ENCODE peak calls at places on chromosome 5, in nine cellular contexts. M is tibial nerve, C is mucosa of descending colon, B is fibroblast of mammary gland, V is heart right ventricle, D is neural progenitor cell, J is lung, I is brain microvascular endothelial cell, W is cardiac fibroblast. E is an unnamed sample.

GRCh38 chr5:82855893-82856292 is 221.3 kb downstream of the TMEM167A start:
- DNase-seq in M (no peak), I (no peak), D (no peak), J (no peak), B (no peak), W (peak), C (no peak), V (no peak), E (no peak)

GRCh38 chr5:160382361-160382760 is 11.9 kb upstream of the C1QTNF2 start:
- DNase-seq in M (no peak), B (no peak), D (no peak), J (no peak), I (no peak), W (no peak), V (no peak), C (no peak), E (no peak)

GRCh38 chr5:158471179-158471924 is 612.4 kb upstream of the CLINT1 start:
- DNase-seq in V (no peak), W (no peak), M (no peak), J (no peak), I (no peak), B (no peak), C (no peak), D (no peak), E (no peak)

GRCh38 chr5:112684121-112684520 is 53.6 kb upstream of the APC start:
- DNase-seq in J (no peak), B (no peak), C (no peak), V (no peak), W (no peak), I (no peak), M (no peak), D (no peak), E (no peak)

GRCh38 chr5:172777381-172778222 is 6.6 kb upstream of the DUSP1 start:
- DNase-seq in D (no peak), W (peak), M (peak), V (peak), C (peak), I (peak), J (peak), B (peak), E (no peak)

GRCh38 chr5:120053841-120054240 is 410.3 kb upstream of the PRR16 start:
- DNase-seq in I (peak), D (no peak), M (no peak), J (no peak), W (peak), V (no peak), B (peak), C (no peak), E (no peak)

GRCh38 chr5:4639959-4640358 is 500.2 kb upstream of the ADAMTS16 start:
- DNase-seq in D (no peak), J (no peak), V (no peak), M (no peak), I (no peak), B (no peak), C (no peak), W (no peak), E (no peak)

GRCh38 chr5:125595095-125595494 is 828.1 kb upstream of the GRAMD2B start:
- DNase-seq in W (peak), M (no peak), V (peak), B (no peak), D (no peak), J (peak), I (peak), C (no peak), E (no peak)

GRCh38 chr5:151130922-151131891 is 26.4 kb downstream of the ANXA6 start:
- DNase-seq in W (no peak), C (no peak), V (no peak), I (no peak), J (peak), D (no peak), M (no peak), B (no peak), E (no peak)

GRCh38 chr5:96338624-96339023 is 94.4 kb downstream of the PCSK1 start:
- DNase-seq in C (no peak), W (peak), V (no peak), B (peak), M (peak), I (no peak), D (no peak), J (no peak), E (no peak)

GRCh38 chr5:113338628-113339027 is 96.2 kb downstream of the TSSK1B start:
- DNase-seq in V (no peak), D (no peak), B (peak), I (no peak), M (peak), W (peak), C (no peak), J (no peak), E (no peak)

GRCh38 chr5:125376059-125376641 is 629.7 kb upstream of the ZNF608 start:
- DNase-seq in B (peak), I (no peak), D (no peak), C (no peak), M (no peak), V (no peak), J (no peak), W (no peak), E (no peak)

GRCh38 chr5:2542821-2543220 is 208.7 kb downstream of the IRX2 start:
- DNase-seq in M (no peak), C (no peak), W (no peak), J (no peak), V (no peak), B (no peak), I (no peak), D (no peak), E (no peak)

GRCh38 chr5:113235884-113236283 is 198.9 kb downstream of the TSSK1B start:
- DNase-seq in C (no peak), W (no peak), J (no peak), B (no peak), V (no peak), D (no peak), M (no peak), I (no peak), E (no peak)

GRCh38 chr5:172669808-172670402 is 28.8 kb downstream of the NEURL1B start:
- DNase-seq in W (no peak), J (no peak), D (no peak), C (no peak), B (no peak), V (no peak), I (no peak), M (no peak), E (no peak)

GRCh38 chr5:158119852-158120708 is 261.1 kb upstream of the CLINT1 start:
- DNase-seq in M (no peak), V (no peak), D (no peak), W (no peak), I (peak), B (peak), J (no peak), C (no peak), E (no peak)

GRCh38 chr5:81420039-81420667 is 26.2 kb upstream of the ACOT12 start:
- DNase-seq in M (no peak), C (no peak), J (no peak), B (peak), W (peak), V (no peak), D (no peak), I (peak), E (no peak)

GRCh38 chr5:135829179-135829578 is 5.3 kb upstream of the SLC25A48 start:
- DNase-seq in J (peak), V (no peak), C (no peak), W (no peak), D (no peak), I (no peak), M (no peak), B (no peak), E (no peak)

GRCh38 chr5:3376611-3377010 is 219.0 kb upstream of the IRX1 start:
- DNase-seq in W (no peak), M (no peak), V (no peak), B (no peak), D (no peak), J (no peak), C (no peak), I (no peak), E (no peak)

GRCh38 chr5:109454726-109455505 is 45.1 kb upstream of the PJA2 start:
- DNase-seq in M (no peak), B (peak), W (peak), D (no peak), C (no peak), J (no peak), I (peak), V (no peak), E (no peak)

GRCh38 chr5:125286266-125286665 is 539.8 kb upstream of the ZNF608 start:
- DNase-seq in V (no peak), I (no peak), C (no peak), D (no peak), W (no peak), B (no peak), J (no peak), M (no peak), E (no peak)

GRCh38 chr5:105033642-105034217 is 1471.1 kb upstream of the NUDT12 start:
- DNase-seq in B (no peak), W (no peak), C (no peak), J (no peak), I (no peak), D (no peak), V (no peak), M (no peak), E (no peak)

GRCh38 chr5:35859101-35859661 is 2.5 kb downstream of the IL7R start:
- DNase-seq in C (no peak), W (no peak), I (no peak), J (no peak), B (no peak), V (no peak), D (peak), M (no peak), E (no peak)

GRCh38 chr5:116361171-116361967 is 213.3 kb downstream of the SEMA6A start:
- DNase-seq in D (peak), V (peak), M (no peak), C (peak), I (peak), J (no peak), B (peak), W (peak), E (peak)

GRCh38 chr5:170849374-170849773 is 12.4 kb upstream of the RANBP17 start:
- DNase-seq in B (no peak), J (no peak), V (no peak), D (no peak), W (no peak), I (no peak), C (no peak), M (no peak), E (no peak)

GRCh38 chr5:135551593-135552447 is 16.1 kb upstream of the NEUROG1 start:
- DNase-seq in J (peak), D (peak), B (peak), V (peak), M (peak), I (peak), W (peak), C (no peak), E (peak)

GRCh38 chr5:113581388-113581787 is 67.9 kb downstream of the YTHDC2 start:
- DNase-seq in J (no peak), W (peak), V (no peak), C (no peak), B (no peak), D (no peak), M (no peak), I (no peak), E (no peak)

GRCh38 chr5:81980598-81981260 is 8.9 kb downstream of the ATG10 start:
- DNase-seq in V (no peak), I (no peak), C (no peak), W (no peak), J (no peak), D (peak), B (no peak), M (no peak), E (no peak)

GRCh38 chr5:33423018-33423630 is 17.6 kb upstream of the TARS1 start:
- DNase-seq in B (peak), J (no peak), V (no peak), M (no peak), D (no peak), I (no peak), W (peak), C (no peak), E (no peak)

GRCh38 chr5:27267209-27267824 is 228.9 kb upstream of the CDH9 start:
- DNase-seq in I (no peak), M (no peak), W (no peak), B (no peak), C (peak), V (no peak), D (no peak), J (no peak), E (no peak)

GRCh38 chr5:95962785-95963184 is 1.1 kb upstream of the ELL2 start:
- DNase-seq in M (no peak), B (no peak), W (no peak), C (no peak), I (peak), D (peak), V (no peak), J (no peak), E (no peak)

GRCh38 chr5:139481580-139482049 is 943 bp downstream of the STING1 start:
- DNase-seq in M (no peak), I (no peak), C (no peak), D (no peak), V (peak), J (no peak), B (peak), W (peak), E (no peak)
- TF ChIP-seq CTCF in M (no peak), I (peak), C (no peak), D (no peak), V (peak), J (no peak), B (peak), W (peak), E (no peak)

GRCh38 chr5:56279979-56280378 is 46.8 kb upstream of the ANKRD55 start:
- DNase-seq in J (no peak), W (peak), M (no peak), V (no peak), I (peak), D (no peak), B (peak), C (no peak), E (no peak)
- TF ChIP-seq CTCF in J (no peak), W (no peak), M (no peak), V (no peak), I (no peak), D (no peak), B (no peak), C (no peak), E (no peak)

GRCh38 chr5:147396070-147396469 is 113.8 kb downstream of the DPYSL3 start:
- DNase-seq in M (peak), J (peak), C (peak), B (peak), W (peak), D (no peak), I (no peak), V (no peak), E (no peak)

GRCh38 chr5:147400836-147401235 is 109.0 kb downstream of the DPYSL3 start:
- DNase-seq in D (no peak), W (no peak), J (no peak), C (no peak), M (no peak), B (peak), I (no peak), V (no peak), E (no peak)

GRCh38 chr5:147400076-147400809 is 109.6 kb downstream of the DPYSL3 start:
- DNase-seq in M (no peak), B (no peak), C (no peak), D (no peak), I (no peak), J (no peak), W (no peak), V (no peak), E (no peak)

GRCh38 chr5:147398860-147399259 is 111.0 kb downstream of the DPYSL3 start:
- DNase-seq in M (no peak), J (no peak), B (peak), I (no peak), C (no peak), D (no peak), V (no peak), W (no peak), E (no peak)

DNA sequence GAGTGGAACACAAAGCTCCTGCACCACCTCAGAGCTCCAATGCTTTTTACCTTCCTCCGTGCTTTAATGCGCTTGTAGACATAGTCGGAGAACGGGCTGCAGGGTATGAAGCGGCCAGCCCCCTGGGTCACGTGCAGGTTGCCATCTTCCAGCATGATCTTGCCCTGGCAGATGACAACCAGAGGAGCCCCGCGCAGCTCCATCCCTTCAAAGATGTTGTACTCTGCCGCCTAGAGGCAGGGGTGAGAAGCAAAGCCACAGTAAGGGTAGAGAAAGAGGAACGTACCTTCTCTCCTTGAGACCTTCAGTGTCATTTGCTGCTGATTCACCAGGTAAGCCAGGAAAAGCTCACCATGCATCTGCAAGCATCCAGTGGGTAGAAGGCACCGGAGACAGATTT is 112.3 kb downstream of the DPYSL3 start:
- DNase-seq in M (no peak), W (no peak), J (no peak), C (no peak), V (no peak), B (no peak), D (peak), I (no peak), E (no peak)
- TF ChIP-seq CTCF in M (no peak), W (no peak), J (no peak), C (no peak), V (no peak), B (no peak), D (peak), I (peak), E (no peak)

GRCh38 chr5:133780619-133781280 is 168.4 kb upstream of the FSTL4 start:
- DNase-seq in V (peak), J (no peak), M (no peak), C (no peak), B (no peak), I (no peak), W (no peak), D (no peak), E (no peak)

GRCh38 chr5:133777951-133778350 is 165.6 kb upstream of the FSTL4 start:
- DNase-seq in I (no peak), C (no peak), W (no peak), V (no peak), D (no peak), J (no peak), M (no peak), B (no peak), E (no peak)

GRCh38 chr5:133781446-133781845 is 169.1 kb upstream of the FSTL4 start:
- DNase-seq in I (no peak), D (no peak), B (no peak), J (no peak), C (no peak), V (no peak), M (no peak), W (no peak), E (no peak)

GRCh38 chr5:133778636-133779035 is 166.3 kb upstream of the FSTL4 start:
- DNase-seq in J (no peak), D (no peak), I (no peak), V (no peak), C (no peak), M (no peak), B (no peak), W (no peak), E (no peak)

DNA sequence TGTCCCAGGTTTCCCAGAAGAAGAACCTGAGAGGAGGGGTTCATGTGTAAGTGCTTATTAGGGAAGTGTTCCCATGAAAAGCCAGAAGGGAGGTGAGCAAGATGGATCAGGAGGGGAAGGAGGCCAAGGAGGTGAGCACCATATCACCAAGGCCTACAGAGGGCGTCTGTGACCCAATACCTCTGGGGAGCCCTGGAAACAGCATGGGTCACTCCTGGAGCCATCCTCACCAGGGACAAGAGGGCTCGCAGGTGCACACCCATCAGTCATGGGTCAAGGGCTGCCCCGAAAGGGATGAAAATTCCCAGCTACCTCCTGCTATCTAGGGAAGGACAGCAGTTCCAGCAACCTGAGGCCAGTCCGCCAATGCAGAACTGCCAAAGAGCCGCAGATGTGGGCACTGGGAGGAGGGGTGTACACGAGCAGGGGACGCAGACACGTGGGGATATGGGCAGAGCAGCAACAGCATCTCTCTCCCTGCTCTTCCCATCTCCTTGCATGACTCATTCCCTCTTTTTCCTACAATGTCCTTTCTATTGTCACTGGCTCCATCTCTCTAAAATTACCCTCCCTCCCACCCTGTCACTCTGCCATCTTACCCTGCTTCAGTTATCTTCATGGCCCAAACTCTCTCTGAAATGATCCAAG is 167.6 kb upstream of the FSTL4 start:
- DNase-seq in V (no peak), C (no peak), M (no peak), B (no peak), D (no peak), W (no peak), J (no peak), I (no peak), E (no peak)
- TF ChIP-seq CTCF in V (no peak), C (no peak), M (no peak), B (no peak), D (peak), W (no peak), J (no peak), I (no peak), E (no peak)

DNA sequence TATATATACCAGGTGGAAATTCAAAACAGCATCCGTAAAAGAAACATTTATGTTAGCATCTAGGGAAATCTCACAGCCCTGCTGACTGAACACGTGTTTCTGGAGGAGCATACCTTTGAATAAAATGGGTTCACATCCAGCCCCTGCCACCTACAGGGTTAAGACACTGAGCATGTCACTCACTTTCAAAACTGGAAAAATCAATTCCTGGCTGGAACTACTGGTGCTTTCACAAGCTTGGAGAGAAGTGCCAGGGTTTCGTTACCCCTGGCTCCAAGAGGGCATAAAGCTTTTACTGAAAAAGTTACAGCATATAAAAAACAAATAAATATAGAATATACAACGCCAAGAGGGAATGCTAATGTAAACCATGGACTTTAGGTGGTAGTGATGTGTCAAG is 48.0 kb downstream of the SERINC5 start:
- DNase-seq in J (no peak), B (no peak), V (no peak), I (no peak), D (no peak), C (no peak), M (no peak), W (no peak), E (no peak)
- TF ChIP-seq CTCF in J (no peak), B (no peak), V (no peak), I (no peak), D (no peak), C (no peak), M (no peak), W (no peak), E (no peak)

DNA sequence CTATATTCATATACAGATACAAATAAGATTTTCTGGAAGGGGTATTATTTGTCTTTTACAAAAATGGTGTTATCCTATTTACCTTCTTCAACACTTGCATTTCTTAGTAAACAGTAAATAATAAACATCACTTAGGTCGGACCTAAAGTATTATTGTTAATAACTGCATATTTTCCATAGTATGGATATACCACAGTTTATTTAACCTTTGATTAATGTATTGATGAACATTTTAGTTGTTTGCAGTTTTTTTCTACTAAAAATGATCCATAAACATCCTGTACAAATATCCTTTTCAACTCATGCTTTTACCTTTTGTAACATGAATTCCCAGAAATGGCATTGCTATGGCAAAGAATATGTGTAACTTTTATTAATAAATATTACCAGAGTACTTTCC is 83.4 kb downstream of the NDUFAF2 start:
- DNase-seq in M (no peak), V (no peak), D (no peak), I (no peak), J (no peak), B (no peak), C (no peak), W (no peak), E (no peak)
- TF ChIP-seq CTCF in M (no peak), V (no peak), D (no peak), I (no peak), J (no peak), B (no peak), C (no peak), W (no peak), E (no peak)

DNA sequence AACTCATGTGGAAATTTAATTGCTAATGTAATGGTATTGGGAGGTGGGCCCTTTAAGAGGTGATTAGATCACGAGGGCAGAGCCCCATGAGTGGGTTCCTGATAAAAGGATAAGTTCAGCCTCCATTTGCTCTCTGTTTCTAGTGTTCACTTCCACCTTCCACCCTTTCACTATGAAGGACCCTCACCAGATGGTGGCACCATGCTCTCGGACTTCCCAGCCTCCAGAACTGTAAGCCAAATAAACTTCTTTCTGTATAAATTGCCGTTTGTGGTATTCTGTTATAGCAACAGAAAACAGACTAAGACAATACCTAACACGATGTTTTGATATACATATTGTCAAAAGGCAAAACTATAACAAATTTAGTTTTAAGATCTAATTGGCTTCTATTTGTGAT is 166.2 kb downstream of the DEPDC1B start:
- DNase-seq in C (no peak), I (no peak), J (no peak), M (no peak), W (no peak), D (no peak), B (no peak), V (no peak), E (no peak)
- TF ChIP-seq CTCF in C (no peak), I (no peak), J (no peak), M (no peak), W (no peak), D (no peak), B (no peak), V (no peak), E (no peak)